ENCODE peak calls at places on chromosomes 2 and 18, in seven cellular contexts. P is NCI-H460; T is A172; D is GM19239; N is CD4-positive, alpha-beta memory T cell; K is mesendoderm; Z is GM06990. Q is an unnamed sample.

GRCh38 chr2:240604939-240605716 is 18.6 kb downstream of the CAPN10 start:
- DNase-seq in Z (no peak), P (no peak), N (no peak), D (no peak), T (no peak), K (no peak), Q (no peak)

GRCh38 chr2:97645112-97645699 is 656 bp upstream of the COX5B start:
- DNase-seq in D (no peak), N (no peak), K (peak; percentile 58), T (no peak), P (no peak), Z (no peak), Q (no peak)

GRCh38 chr2:45435316-45435715 is 175.8 kb downstream of the SRBD1 start:
- DNase-seq in N (no peak), P (no peak), D (no peak), K (no peak), Z (no peak), T (peak; percentile 49), Q (no peak)

GRCh38 chr2:226423498-226423960 is 376.1 kb downstream of the IRS1 start:
- DNase-seq in Z (peak; percentile 43), K (no peak), P (peak; percentile 72), N (peak; percentile 73), T (peak; percentile 34), D (no peak), Q (no peak)

GRCh38 chr2:140580799-140581198 is 1550.0 kb downstream of the LRP1B start:
- DNase-seq in N (no peak), Z (no peak), P (no peak), K (no peak), T (no peak), D (no peak), Q (no peak)

GRCh38 chr18:24026457-24026856 is 11.9 kb downstream of the TTC39C start:
- DNase-seq in P (no peak), N (no peak), K (no peak), D (no peak), T (no peak), Z (no peak), Q (no peak)

GRCh38 chr2:129074526-129074925 is 755.9 kb upstream of the HS6ST1 start:
- DNase-seq in T (no peak), K (peak; percentile 29), N (no peak), P (no peak), Z (no peak), D (no peak), Q (no peak)

GRCh38 chr2:40528564-40528963 is 76.7 kb upstream of the SLC8A1 start:
- DNase-seq in T (no peak), D (no peak), K (no peak), N (no peak), Z (no peak), P (no peak), Q (no peak)

GRCh38 chr2:121084137-121084680 is 200.8 kb downstream of the TFCP2L1 start:
- DNase-seq in D (no peak), P (no peak), K (no peak), N (no peak), Z (no peak), T (no peak), Q (no peak)

GRCh38 chr2:168180914-168181313 is 66.5 kb downstream of the STK39 start:
- DNase-seq in D (no peak), T (no peak), P (no peak), Z (no peak), K (no peak), N (no peak), Q (no peak)

GRCh38 chr2:211846031-211846400 is 692.6 kb downstream of the ERBB4 start:
- DNase-seq in T (no peak), P (no peak), D (no peak), Z (no peak), K (no peak), N (no peak), Q (no peak)

GRCh38 chr18:37778417-37779165 is 213.0 kb upstream of the CELF4 start:
- DNase-seq in D (peak; percentile 35), K (peak; percentile 83), N (no peak), Z (peak; percentile 6), P (peak; percentile 7), T (peak; percentile 21), Q (no peak)

GRCh38 chr2:183179156-183179555 is 54.9 kb downstream of the NUP35 start:
- DNase-seq in Z (no peak), K (peak; percentile 16), N (no peak), T (peak; percentile 34), P (no peak), D (no peak), Q (no peak)

GRCh38 chr2:120247851-120248250 is 4.8 kb upstream of the RALB start:
- DNase-seq in D (no peak), K (no peak), N (no peak), T (no peak), Z (no peak), P (no peak), Q (no peak)

GRCh38 chr2:213065583-213066444 is 85.6 kb downstream of the IKZF2 start:
- DNase-seq in T (no peak), P (no peak), Z (no peak), K (peak; percentile 62), N (no peak), D (no peak), Q (no peak)

GRCh38 chr2:232533944-232534710 is 5.4 kb upstream of the CHRNG start:
- DNase-seq in Z (no peak), K (no peak), D (no peak), P (no peak), T (no peak), N (no peak), Q (no peak)

GRCh38 chr2:152580722-152581121 is 136.5 kb downstream of the PRPF40A start:
- DNase-seq in K (no peak), D (no peak), P (no peak), Z (no peak), T (peak; percentile 41), N (no peak), Q (no peak)

GRCh38 chr2:158502984-158503383 is 46.2 kb downstream of the PKP4 start:
- DNase-seq in P (peak; percentile 56), Z (no peak), N (no peak), D (no peak), K (peak; percentile 73), T (peak; percentile 50), Q (no peak)

GRCh38 chr2:146721486-146721885 is 1123.3 kb upstream of the ACVR2A start:
- DNase-seq in Z (no peak), D (no peak), T (no peak), N (no peak), P (no peak), K (no peak), Q (no peak)